ENCODE peak calls at places on chromosomes 1 and 21, in seven cellular contexts. N is Caco-2, W is WTC11, R is transverse colon, A is HepG2, I is colonic mucosa, Q is neural crest cell. V is an unnamed sample.

GRCh38 chr1:155179107-155180031 is 5.7 kb downstream of the TRIM46 start:
- DNase-seq in I (peak), W (no peak), R (no peak), Q (no peak), N (peak), A (no peak), V (no peak)

GRCh38 chr1:24415910-24416665 is 486 bp downstream of the NIPAL3 start:
- DNase-seq in Q (no peak), R (no peak), I (peak), A (no peak), N (no peak), W (no peak), V (peak)

GRCh38 chr21:45330075-45330781 is 42.5 kb upstream of the POFUT2 start:
- DNase-seq in A (peak), N (peak), I (no peak), R (peak), Q (no peak), W (no peak), V (peak)

GRCh38 chr1:22636369-22636768 is at the start of gene C1QA:
- DNase-seq in Q (no peak), A (no peak), W (no peak), I (peak), R (peak), N (no peak), V (no peak)

GRCh38 chr1:166133276-166133841 is 33.4 kb downstream of the FAM78B start:
- DNase-seq in R (no peak), N (no peak), I (peak), W (no peak), A (no peak), Q (no peak), V (peak)

GRCh38 chr1:81827942-81828341 is 27.2 kb downstream of the ADGRL2 start:
- DNase-seq in R (no peak), W (no peak), Q (no peak), N (no peak), A (no peak), I (no peak), V (no peak)

GRCh38 chr1:18784523-18784833 is 75.0 kb downstream of the TAS1R2 start:
- DNase-seq in W (no peak), A (no peak), R (no peak), I (no peak), N (no peak), Q (no peak), V (no peak)

GRCh38 chr1:234970371-234970730 is 158.3 kb downstream of the TOMM20 start:
- DNase-seq in I (no peak), A (no peak), Q (no peak), W (no peak), R (no peak), N (no peak), V (no peak)

GRCh38 chr1:81478217-81478616 is 322.5 kb upstream of the ADGRL2 start:
- DNase-seq in N (no peak), I (no peak), Q (no peak), W (no peak), R (no peak), A (no peak), V (no peak)

GRCh38 chr1:214983126-214983869 is 99.2 kb upstream of the KCNK2 start:
- DNase-seq in Q (no peak), N (no peak), I (no peak), W (no peak), R (no peak), A (no peak), V (no peak)

GRCh38 chr1:34681481-34682451 is 73.1 kb upstream of the GJB5 start:
- DNase-seq in I (peak), A (peak), W (peak), N (peak), Q (peak), R (peak), V (peak)

GRCh38 chr1:210674151-210674550 is 345.4 kb downstream of the HHAT start:
- DNase-seq in I (no peak), W (no peak), N (no peak), Q (no peak), A (no peak), R (no peak), V (no peak)

GRCh38 chr1:173527151-173527826 is 50.2 kb downstream of the PRDX6 start:
- DNase-seq in W (no peak), I (no peak), A (no peak), Q (no peak), R (no peak), N (no peak), V (no peak)

GRCh38 chr1:226711976-226712778 is 26.9 kb downstream of the ITPKB start:
- DNase-seq in A (no peak), N (no peak), W (no peak), R (no peak), I (no peak), Q (no peak), V (no peak)

GRCh38 chr1:171310661-171311087 is 3.3 kb upstream of the FMO4 start:
- DNase-seq in Q (no peak), N (no peak), A (no peak), R (no peak), W (no peak), I (no peak), V (no peak)

GRCh38 chr1:12134716-12135115 is 32.1 kb upstream of the TNFRSF1B start:
- DNase-seq in N (no peak), A (no peak), Q (no peak), R (no peak), I (no peak), W (no peak), V (no peak)

GRCh38 chr1:243963566-243963965 is 87.5 kb upstream of the ZBTB18 start:
- DNase-seq in A (no peak), N (no peak), R (no peak), W (no peak), I (no peak), Q (no peak), V (no peak)

GRCh38 chr1:173295995-173296394 is 88.9 kb upstream of the TNFSF4 start:
- DNase-seq in I (no peak), N (no peak), W (no peak), A (no peak), R (no peak), Q (no peak), V (no peak)

GRCh38 chr1:9455487-9456237 is 83.6 kb upstream of the SLC25A33 start:
- DNase-seq in R (peak), N (peak), I (peak), Q (peak), W (peak), A (peak), V (peak)

GRCh38 chr1:62343911-62344310 is 24.7 kb upstream of the KANK4 start:
- DNase-seq in A (no peak), I (no peak), Q (no peak), N (no peak), W (no peak), R (no peak), V (no peak)

GRCh38 chr1:77412069-77412793 is 130.4 kb downstream of the AK5 start:
- DNase-seq in W (no peak), A (no peak), R (no peak), Q (no peak), N (no peak), I (no peak), V (peak)

GRCh38 chr1:167620002-167620401 is 10.0 kb upstream of the RCSD1 start:
- DNase-seq in R (no peak), N (no peak), I (no peak), W (no peak), A (no peak), Q (no peak), V (no peak)

GRCh38 chr1:223161321-223161720 is 18.3 kb upstream of the TLR5 start:
- DNase-seq in N (no peak), W (no peak), I (no peak), A (no peak), R (no peak), Q (no peak), V (no peak)

GRCh38 chr21:45347048-45347711 is 57.8 kb upstream of the COL18A1 start:
- DNase-seq in W (peak), I (no peak), A (no peak), R (no peak), N (no peak), Q (no peak), V (no peak)

GRCh38 chr1:11822091-11822490 is 16.1 kb downstream of the CLCN6 start:
- DNase-seq in A (no peak), W (no peak), Q (no peak), I (no peak), R (no peak), N (no peak), V (no peak)

GRCh38 chr1:52365746-52366516 is at the start of gene CC2D1B:
- DNase-seq in N (peak), Q (peak), W (peak), R (peak), A (peak), I (peak), V (peak)
- TF ChIP-seq CTCF in N (no peak), Q (peak), W (no peak), R (peak), A (peak), I (no peak), V (peak)

DNA sequence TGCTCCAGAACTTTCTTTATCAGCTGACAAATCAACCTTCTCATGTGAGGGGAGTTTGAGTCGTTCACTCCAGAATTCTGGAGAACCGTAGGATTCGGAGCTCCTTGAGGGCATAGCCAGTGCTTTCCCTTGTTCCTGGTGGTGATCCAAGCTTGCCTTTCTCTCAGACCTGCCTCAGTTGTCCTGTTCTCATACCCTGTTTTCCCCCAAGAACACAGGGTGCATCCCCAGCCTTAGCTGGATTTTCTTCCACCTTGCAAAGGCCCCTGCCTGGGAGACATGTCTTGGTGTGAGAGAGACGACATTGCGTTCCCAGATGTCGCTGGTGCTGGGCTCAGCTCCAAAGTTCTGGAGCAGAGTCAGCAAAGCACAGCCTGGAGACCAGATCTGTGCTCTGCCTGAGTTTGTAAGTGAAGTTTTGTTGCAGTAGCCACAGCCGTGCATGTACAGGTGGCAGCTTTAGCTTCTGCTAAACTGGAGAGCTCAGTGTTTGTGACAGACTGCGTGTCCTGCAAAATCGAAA is 40.0 kb downstream of the ABCG1 start:
- DNase-seq in Q (no peak), I (no peak), R (no peak), W (no peak), A (no peak), N (no peak), V (no peak)
- TF ChIP-seq CTCF in Q (peak), I (peak), R (no peak), W (no peak), A (no peak), N (no peak), V (no peak)

GRCh38 chr1:212487286-212487685 is 54.6 kb downstream of the NENF start:
- DNase-seq in R (no peak), I (no peak), Q (no peak), W (no peak), N (no peak), A (no peak), V (no peak)

GRCh38 chr1:212489284-212489859 is 56.7 kb downstream of the NENF start:
- DNase-seq in I (no peak), Q (no peak), A (no peak), R (no peak), N (no peak), W (no peak), V (no peak)

GRCh38 chr1:212487774-212488435 is 55.2 kb downstream of the NENF start:
- DNase-seq in A (no peak), I (no peak), R (no peak), W (no peak), Q (no peak), N (no peak), V (no peak)

GRCh38 chr1:212490276-212490675 is 57.6 kb downstream of the NENF start:
- DNase-seq in Q (no peak), I (no peak), A (no peak), R (no peak), W (no peak), N (no peak), V (no peak)

DNA sequence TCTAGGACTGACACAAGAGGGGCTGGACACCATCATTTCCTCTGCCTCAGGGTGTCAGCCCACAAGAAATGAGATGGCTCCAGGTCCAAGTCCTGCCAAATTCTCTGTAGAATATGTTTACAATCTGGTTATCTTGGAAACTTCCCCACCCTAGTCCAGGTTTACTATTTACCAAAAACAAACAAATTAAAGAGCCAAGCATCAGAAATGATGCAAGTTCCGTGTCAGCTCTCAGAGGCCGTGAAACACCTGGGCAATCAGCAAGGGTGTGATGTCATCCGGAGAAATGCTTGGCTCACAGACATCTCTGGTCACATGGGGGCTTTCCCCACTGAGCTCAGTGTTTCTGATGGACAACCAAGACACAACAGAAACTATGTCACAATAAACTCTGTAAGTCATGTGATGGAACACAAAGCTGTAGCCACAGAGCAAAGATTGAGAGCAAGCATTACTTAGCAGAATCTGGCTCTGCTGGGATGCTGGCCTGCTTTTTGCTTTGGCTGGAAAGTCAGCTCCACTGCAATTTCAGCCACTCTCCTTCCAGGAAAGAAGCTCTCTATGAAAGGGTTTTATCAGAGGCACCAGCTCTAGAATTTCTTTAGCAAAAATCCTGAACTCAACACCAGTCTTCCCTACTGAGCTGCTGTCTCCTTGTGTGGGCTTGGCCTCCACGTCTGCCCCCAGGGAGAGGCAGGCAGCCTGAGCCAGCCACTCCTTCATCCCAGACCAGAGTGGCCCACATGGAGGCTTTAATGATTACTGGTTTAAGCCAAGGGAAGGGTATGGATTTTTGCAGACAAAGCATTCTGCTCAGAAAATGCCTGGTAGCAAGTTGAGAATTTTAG is 55.9 kb downstream of the NENF start:
- DNase-seq in I (peak), N (peak), R (peak), W (no peak), Q (no peak), A (peak), V (peak)
- TF ChIP-seq CTCF in I (no peak), N (no peak), R (no peak), W (no peak), Q (no peak), A (no peak), V (no peak)

GRCh38 chr1:16983649-16984048 is 3.2 kb upstream of the MFAP2 start:
- DNase-seq in W (no peak), I (no peak), A (no peak), N (no peak), R (no peak), Q (no peak), V (no peak)
- TF ChIP-seq CTCF in W (no peak), I (no peak), A (no peak), N (no peak), R (no peak), Q (no peak), V (no peak)

GRCh38 chr21:22791986-22792560 is 1793.9 kb downstream of the NCAM2 start:
- DNase-seq in R (no peak), A (peak), Q (peak), N (no peak), I (peak), W (no peak), V (peak)
- TF ChIP-seq CTCF in R (peak), A (peak), Q (peak), N (peak), I (peak), W (peak), V (peak)

GRCh38 chr1:205749826-205750682 is at the start of gene NUCKS1:
- DNase-seq in Q (peak), I (peak), R (peak), N (peak), A (peak), W (peak), V (peak)
- TF ChIP-seq CTCF in Q (no peak), I (no peak), R (no peak), N (peak), A (no peak), W (no peak), V (no peak)

DNA sequence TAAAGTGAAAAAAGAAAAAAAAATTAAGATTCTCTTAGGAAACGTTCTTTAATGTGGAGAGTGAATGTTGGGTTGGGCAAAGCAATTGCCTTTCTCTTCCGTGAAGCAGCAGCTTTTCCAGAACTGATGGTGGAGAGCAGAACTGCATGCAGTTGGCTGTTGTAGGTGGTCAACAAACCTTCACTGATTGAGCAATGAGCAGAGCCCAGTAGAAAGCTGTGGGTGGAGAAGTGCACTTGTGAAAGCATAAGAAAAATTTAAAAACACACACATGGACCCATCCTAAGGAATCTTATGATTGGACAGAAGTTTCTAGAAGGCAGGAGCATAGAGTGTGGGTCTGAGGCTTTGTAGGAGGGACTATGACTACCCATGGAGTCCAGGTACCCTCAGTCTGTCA is 4.5 kb downstream of the PRELP start:
- DNase-seq in I (no peak), R (no peak), N (no peak), W (no peak), Q (no peak), A (no peak), V (no peak)
- TF ChIP-seq CTCF in I (no peak), R (peak), N (peak), W (no peak), Q (no peak), A (no peak), V (no peak)

DNA sequence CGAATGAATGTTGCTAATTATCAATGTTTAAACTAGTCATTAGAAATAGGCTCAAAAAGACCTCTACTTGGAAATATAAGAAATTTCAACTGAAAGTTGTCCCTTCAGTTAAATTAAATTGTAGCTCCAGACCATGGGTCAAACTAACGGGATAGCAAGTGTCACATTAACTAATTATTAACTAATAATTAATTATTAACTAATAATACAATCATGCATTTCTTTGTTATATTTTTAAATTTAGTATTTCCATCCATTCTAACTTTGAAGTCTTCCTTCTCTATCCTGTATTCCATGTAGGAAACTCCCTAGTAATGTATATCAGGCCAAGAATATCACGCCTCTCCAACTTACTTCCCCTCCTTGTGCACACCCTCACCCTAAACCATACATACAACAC is 43.4 kb upstream of the HOOK1 start:
- DNase-seq in A (no peak), N (no peak), R (no peak), I (no peak), Q (no peak), W (no peak), V (no peak)
- TF ChIP-seq CTCF in A (no peak), N (no peak), R (no peak), I (no peak), Q (no peak), W (no peak), V (no peak)

DNA sequence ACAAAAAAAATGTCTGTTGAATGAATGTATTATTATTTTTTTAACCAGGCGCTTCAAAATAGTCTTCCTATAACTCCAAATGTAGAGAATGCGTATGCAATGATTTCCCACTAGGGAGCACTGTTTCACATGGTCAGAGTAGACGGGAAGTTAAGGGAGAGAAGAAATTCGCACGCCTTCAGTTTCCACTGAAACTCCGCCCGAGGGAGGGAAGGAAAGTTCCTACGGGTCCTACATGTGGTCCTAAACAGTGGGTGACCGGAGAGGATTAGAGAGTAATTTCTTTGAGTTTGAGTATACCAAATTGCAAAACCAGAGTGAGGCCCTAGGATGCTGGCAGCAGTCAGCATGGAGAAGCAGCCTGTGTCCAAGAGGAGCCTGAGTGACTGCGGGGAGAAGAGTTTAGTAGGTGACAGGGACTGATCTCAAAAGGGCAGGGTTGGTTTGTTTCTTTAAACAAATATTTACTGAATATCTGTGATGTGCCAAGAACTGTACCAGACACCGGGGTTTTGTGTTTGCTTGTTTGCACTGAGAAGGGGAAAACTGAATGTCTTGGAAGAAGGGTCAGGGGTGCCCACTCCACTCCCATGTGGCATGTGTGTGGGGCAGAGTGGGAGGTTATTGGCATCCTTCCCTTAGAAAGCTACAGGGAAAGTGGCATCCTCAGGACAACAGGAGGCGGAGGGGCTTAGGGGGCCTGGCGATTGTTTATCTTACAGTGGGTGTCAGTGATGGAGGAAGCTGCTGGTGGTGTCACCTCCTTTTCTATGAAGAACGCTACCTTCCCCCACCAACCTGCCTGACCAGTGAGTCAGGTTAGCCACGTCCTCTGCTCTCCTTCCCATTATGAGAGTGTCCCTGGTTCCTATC is 22.8 kb downstream of the RNU5D-1 start:
- DNase-seq in Q (no peak), A (peak), N (no peak), I (peak), W (peak), R (no peak), V (peak)
- TF ChIP-seq CTCF in Q (peak), A (peak), N (no peak), I (peak), W (no peak), R (peak), V (peak)

V was measured in Calu3.